ENCODE peak calls at places on chromosomes 6 and 20, in seven cellular contexts. P is AG20443, B is H9, D is neural progenitor cell, F is T-helper 17 cell, K is head of caudate nucleus, Z is T-helper 2 cell. C is an unnamed sample.

GRCh38 chr6:34154668-34155447 is 9.0 kb upstream of the GRM4 start:
- DNase-seq in P (peak; percentile 95), B (peak; percentile 78), D (peak; percentile 87), F (peak; percentile 73), K (peak; percentile 77), Z (peak; percentile 63), C (no peak)

GRCh38 chr20:25364879-25365699 is 25.5 kb downstream of the ABHD12 start:
- DNase-seq in P (no peak), B (no peak), D (no peak), F (no peak), K (no peak), Z (no peak), C (no peak)

GRCh38 chr6:170045981-170046667 is 244.8 kb downstream of the DLL1 start:
- DNase-seq in P (no peak), B (no peak), D (no peak), F (no peak), K (no peak), Z (no peak), C (no peak)

GRCh38 chr20:53594068-53595017 is 704 bp upstream of the ZNF217 start:
- DNase-seq in P (peak; percentile 93), B (peak; percentile 93), D (peak; percentile 97), F (peak; percentile 99), K (peak; percentile 99), Z (peak; percentile 93), C (peak; percentile 91)

GRCh38 chr6:165233089-165233488 is 76.3 kb downstream of the C6orf118 start:
- DNase-seq in P (no peak), B (no peak), D (no peak), F (no peak), K (no peak), Z (no peak), C (no peak)

GRCh38 chr6:145148392-145149175 is 586.7 kb downstream of the EPM2A start:
- DNase-seq in P (peak; percentile 57), B (no peak), D (no peak), F (no peak), K (no peak), Z (no peak), C (no peak)

GRCh38 chr6:167910652-167911051 is 83.9 kb downstream of the AFDN start:
- DNase-seq in P (no peak), B (no peak), D (no peak), F (no peak), K (no peak), Z (no peak), C (no peak)

GRCh38 chr20:53774487-53775203 is 181.0 kb upstream of the ZNF217 start:
- DNase-seq in P (peak; percentile 87), B (no peak), D (no peak), F (no peak), K (no peak), Z (no peak), C (no peak)

GRCh38 chr20:58322083-58322482 is 12.6 kb downstream of the RAB22A start:
- DNase-seq in P (no peak), B (no peak), D (no peak), F (no peak), K (no peak), Z (no peak), C (no peak)

GRCh38 chr20:22586645-22587310 is 2.4 kb upstream of the FOXA2 start:
- DNase-seq in P (peak; percentile 30), B (peak; percentile 77), D (peak; percentile 84), F (no peak), K (no peak), Z (no peak), C (no peak)

GRCh38 chr6:22363966-22364296 is 67.1 kb upstream of the PRL start:
- DNase-seq in P (no peak), B (no peak), D (no peak), F (no peak), K (no peak), Z (no peak), C (no peak)

GRCh38 chr6:133277228-133277894 is 36.2 kb downstream of the EYA4 start:
- DNase-seq in P (no peak), B (no peak), D (peak; percentile 13), F (no peak), K (no peak), Z (no peak), C (no peak)

GRCh38 chr6:119096683-119097310 is 18.3 kb upstream of the FAM184A start:
- DNase-seq in P (no peak), B (no peak), D (no peak), F (no peak), K (peak; percentile 14), Z (no peak), C (no peak)

GRCh38 chr20:32390999-32391398 is 32.9 kb downstream of the ASXL1 start:
- DNase-seq in P (no peak), B (no peak), D (no peak), F (no peak), K (no peak), Z (no peak), C (no peak)

GRCh38 chr6:16799279-16800193 is 38.3 kb upstream of the ATXN1 start:
- DNase-seq in P (peak; percentile 40), B (no peak), D (no peak), F (no peak), K (no peak), Z (no peak), C (no peak)

GRCh38 chr6:26043389-26044139 is 43.7 kb upstream of the HFE start:
- DNase-seq in P (peak; percentile 86), B (no peak), D (no peak), F (peak; percentile 49), K (peak; percentile 75), Z (no peak), C (peak; percentile 72)